ENCODE peak calls at places on chromosomes 4 and X, in eight cellular contexts. J is stimulated activated CD4-positive, alpha-beta T cell treated with anti-CD3 and anti-CD28 coated beads, Interleukin-4, amount 100 ng/mL, for 24 hours; B is D341Med; Q is AG09319; Z is stimulated activated naive CD8-positive, alpha-beta T cell treated with anti-CD3 and anti-CD28 coated beads, Interleukin-15, Interleukin-2, amounts not matched to agents 100 U/mL and 50 U/mL, for 24 hours; K is activated CD8-positive, alpha-beta memory T cell treated with anti-CD3 and anti-CD28 coated beads, Interleukin-2, amount 50 U/mL, for 4 hours; H is IMR-90; T is left ventricle myocardium superior. P is an unnamed sample.
A peak's percentile ranks its signal among the peaks of the same experiment; 100 is the strongest.

GRCh38 chrX:9635805-9636204 is 129.8 kb downstream of the GPR143 start:
- DNase-seq in J (no peak), Q (no peak), K (no peak), T (no peak), Z (no peak), H (peak; percentile 23), B (no peak), P (no peak)

GRCh38 chr4:53189011-53189410 is 176.8 kb downstream of the SCFD2 start:
- DNase-seq in H (peak; percentile 73), B (no peak), Z (no peak), Q (peak; percentile 44), J (no peak), K (no peak), T (no peak), P (peak; percentile 68)

GRCh38 chr4:156946508-156947197 is 24.9 kb downstream of the PDGFC start:
- DNase-seq in K (no peak), H (peak; percentile 99), T (no peak), B (no peak), Q (peak; percentile 61), J (no peak), Z (no peak), P (peak; percentile 89)

GRCh38 chr4:150598906-150599305 is 17.0 kb downstream of the MAB21L2 start:
- DNase-seq in J (no peak), Q (no peak), H (no peak), T (no peak), K (no peak), Z (no peak), B (no peak), P (no peak)

GRCh38 chrX:143462696-143463095 is 54.6 kb downstream of the SPANXN3 start:
- DNase-seq in J (no peak), B (no peak), Q (no peak), K (no peak), T (no peak), Z (no peak), H (no peak), P (no peak)

GRCh38 chr4:185470503-185471195 is 884 bp downstream of the CCDC110 start:
- DNase-seq in Z (peak; percentile 23), H (peak; percentile 12), Q (no peak), T (peak; percentile 82), J (no peak), K (peak; percentile 46), B (no peak), P (no peak)

GRCh38 chr4:128583753-128584712 is 225.5 kb upstream of the JADE1 start:
- DNase-seq in Q (no peak), B (no peak), J (no peak), Z (no peak), H (no peak), K (no peak), T (peak; percentile 77), P (no peak)

GRCh38 chrX:16484338-16484737 is 165.6 kb upstream of the S100G start:
- DNase-seq in H (peak; percentile 97), Q (peak; percentile 37), T (no peak), J (peak; percentile 47), B (no peak), K (peak; percentile 18), Z (peak; percentile 6), P (peak; percentile 82)

GRCh38 chrX:135520553-135521404 is at the start of gene INTS6L:
- DNase-seq in T (peak; percentile 82), J (peak; percentile 83), B (peak; percentile 72), Q (peak; percentile 53), K (peak; percentile 77), Z (peak; percentile 77), H (peak; percentile 88), P (peak; percentile 67)

GRCh38 chr4:146959692-146960091 is 14.0 kb upstream of the TTC29 start:
- DNase-seq in T (no peak), Q (no peak), Z (no peak), J (no peak), K (no peak), H (peak; percentile 3), B (no peak), P (no peak)

GRCh38 chrX:1487401-1487800 is 34.7 kb upstream of the ASMTL start:
- DNase-seq in J (no peak), B (no peak), Q (no peak), Z (no peak), T (no peak), K (no peak), H (no peak), P (no peak)

GRCh38 chr4:113173865-113174264 is 124.4 kb downstream of the ANK2 start:
- DNase-seq in H (no peak), Q (no peak), T (no peak), B (no peak), Z (no peak), J (no peak), K (no peak), P (no peak)

GRCh38 chrX:121146059-121146628 is 98.7 kb downstream of the GLUD2 start:
- DNase-seq in B (no peak), H (no peak), Q (no peak), J (no peak), T (no peak), Z (no peak), K (no peak), P (no peak)